ENCODE peak calls at places on chromosome 11, in four cellular contexts. Y, T, B and D are unnamed samples.

GRCh38 chr11:1881442-1882264 is 10.0 kb downstream of the PRR33 start:
- DNase-seq in Y (no peak), T (no peak), B (no peak), D (peak; percentile 73)

GRCh38 chr11:26618441-26618840 is 46.4 kb upstream of the MUC15 start:
- DNase-seq in Y (no peak), T (no peak), B (no peak), D (no peak)

GRCh38 chr11:125626381-125626950 is 1.5 kb downstream of the CHEK1 start:
- DNase-seq in Y (no peak), T (peak; percentile 37), B (no peak), D (peak; percentile 77)

GRCh38 chr11:2402106-2402505 is 1.6 kb downstream of the TSSC4 start:
- DNase-seq in Y (no peak), T (no peak), B (no peak), D (no peak)

GRCh38 chr11:69063671-69064260 is 15.0 kb downstream of the TPCN2 start:
- DNase-seq in Y (no peak), T (no peak), B (no peak), D (no peak)

GRCh38 chr11:111960916-111961315 is 23.8 kb downstream of the DIXDC1 start:
- DNase-seq in Y (no peak), T (no peak), B (peak; percentile 94), D (no peak)

GRCh38 chr11:16326679-16327297 is 29.6 kb downstream of the SOX6 start:
- DNase-seq in Y (no peak), T (no peak), B (no peak), D (no peak)

GRCh38 chr11:112157274-112157766 is 6.6 kb downstream of the IL18 start:
- DNase-seq in Y (no peak), T (no peak), B (peak; percentile 100), D (no peak)

GRCh38 chr11:31640611-31641010 is 131.0 kb downstream of the ELP4 start:
- DNase-seq in Y (no peak), T (peak; percentile 36), B (no peak), D (no peak)

GRCh38 chr11:86292912-86293606 is 9.0 kb upstream of the HIKESHI start:
- DNase-seq in Y (peak; percentile 71), T (no peak), B (no peak), D (no peak)

GRCh38 chr11:35038211-35038930 is 100.6 kb upstream of the CD44 start:
- DNase-seq in Y (peak; percentile 35), T (no peak), B (peak; percentile 18), D (no peak)

GRCh38 chr11:72844356-72844755 is 30.1 kb downstream of the ATG16L2 start:
- DNase-seq in Y (no peak), T (no peak), B (no peak), D (no peak)

GRCh38 chr11:69497221-69497787 is 15.8 kb downstream of the LINC01488 start:
- DNase-seq in Y (no peak), T (no peak), B (peak; percentile 90), D (no peak)